ENCODE peak calls at places on chromosomes 6 and 20, in six cellular contexts. One of them, this sample, is unnamed.

GRCh38 chr6:152142116-152142515 is 334.6 kb downstream of the ESR1 start:
- DNase-seq in LoVo: no peak
- DNase-seq in NCI-H748 treated with DMSO at 0.1 percent for 48 hours: no peak
- DNase-seq in HTR-8/SVneo: no peak
- DNase-seq in progenitor cell of endocrine pancreas: no peak
- DNase-seq in fibroblast of mammary gland: no peak
- DNase-seq in this sample: no peak

GRCh38 chr6:92810913-92811312 is 608.4 kb downstream of the EPHA7 start:
- DNase-seq in LoVo: peak; percentile 6
- DNase-seq in NCI-H748 treated with DMSO at 0.1 percent for 48 hours: peak; percentile 60
- DNase-seq in HTR-8/SVneo: no peak
- DNase-seq in progenitor cell of endocrine pancreas: peak; percentile 34
- DNase-seq in fibroblast of mammary gland: peak; percentile 6
- DNase-seq in this sample: peak; percentile 49

GRCh38 chr20:32638848-32639247 is 34.9 kb downstream of the C20orf203 start:
- DNase-seq in LoVo: no peak
- DNase-seq in NCI-H748 treated with DMSO at 0.1 percent for 48 hours: no peak
- DNase-seq in HTR-8/SVneo: no peak
- DNase-seq in progenitor cell of endocrine pancreas: no peak
- DNase-seq in fibroblast of mammary gland: no peak
- DNase-seq in this sample: peak; percentile 77

GRCh38 chr6:52994031-52994788 is 874 bp downstream of the GSTA4 start:
- DNase-seq in LoVo: no peak
- DNase-seq in NCI-H748 treated with DMSO at 0.1 percent for 48 hours: peak; percentile 71
- DNase-seq in HTR-8/SVneo: no peak
- DNase-seq in progenitor cell of endocrine pancreas: no peak
- DNase-seq in fibroblast of mammary gland: peak; percentile 56
- DNase-seq in this sample: peak; percentile 75

GRCh38 chr6:158207452-158207788 is 39.3 kb downstream of the GTF2H5 start:
- DNase-seq in LoVo: no peak
- DNase-seq in NCI-H748 treated with DMSO at 0.1 percent for 48 hours: no peak
- DNase-seq in HTR-8/SVneo: no peak
- DNase-seq in progenitor cell of endocrine pancreas: no peak
- DNase-seq in fibroblast of mammary gland: no peak
- DNase-seq in this sample: no peak

GRCh38 chr20:54047741-54048140 is 22.7 kb downstream of the BCAS1 start:
- DNase-seq in LoVo: no peak
- DNase-seq in NCI-H748 treated with DMSO at 0.1 percent for 48 hours: no peak
- DNase-seq in HTR-8/SVneo: no peak
- DNase-seq in progenitor cell of endocrine pancreas: no peak
- DNase-seq in fibroblast of mammary gland: no peak
- DNase-seq in this sample: no peak

GRCh38 chr6:4997862-4998261 is 6.0 kb downstream of the RPP40 start:
- DNase-seq in LoVo: no peak
- DNase-seq in NCI-H748 treated with DMSO at 0.1 percent for 48 hours: no peak
- DNase-seq in HTR-8/SVneo: no peak
- DNase-seq in progenitor cell of endocrine pancreas: no peak
- DNase-seq in fibroblast of mammary gland: no peak
- DNase-seq in this sample: no peak

GRCh38 chr6:71471718-71472117 is 183.1 kb downstream of the OGFRL1 start:
- DNase-seq in LoVo: no peak
- DNase-seq in NCI-H748 treated with DMSO at 0.1 percent for 48 hours: no peak
- DNase-seq in HTR-8/SVneo: no peak
- DNase-seq in progenitor cell of endocrine pancreas: no peak
- DNase-seq in fibroblast of mammary gland: no peak
- DNase-seq in this sample: no peak

GRCh38 chr20:18853946-18854646 is 40.5 kb downstream of the SCP2D1 start:
- DNase-seq in LoVo: no peak
- DNase-seq in NCI-H748 treated with DMSO at 0.1 percent for 48 hours: no peak
- DNase-seq in HTR-8/SVneo: no peak
- DNase-seq in progenitor cell of endocrine pancreas: no peak
- DNase-seq in fibroblast of mammary gland: no peak
- DNase-seq in this sample: no peak